ENCODE peak calls at places on chromosomes 13 and 19, in eight cellular contexts. One of them, this sample, is unnamed.

GRCh38 chr19:14476663-14477401 is 1.7 kb upstream of the PTGER1 start:
- DNase-seq in A549: peak; percentile 73
- DNase-seq in esophagus muscularis mucosa: no peak
- DNase-seq in suprapubic skin: no peak
- DNase-seq in H1: no peak
- DNase-seq in ovary: no peak
- DNase-seq in tibial nerve: no peak
- DNase-seq in GM12878: no peak
- DNase-seq in this sample: peak; percentile 67

GRCh38 chr19:58439576-58440554 is at the start of gene ZNF132:
- DNase-seq in A549: peak; percentile 85
- DNase-seq in esophagus muscularis mucosa: peak; percentile 99
- DNase-seq in suprapubic skin: peak; percentile 98
- DNase-seq in H1: peak; percentile 98
- DNase-seq in ovary: peak; percentile 97
- DNase-seq in tibial nerve: peak; percentile 95
- DNase-seq in GM12878: peak; percentile 98
- DNase-seq in this sample: peak; percentile 99

GRCh38 chr19:2529473-2529918 is 53.6 kb downstream of the GADD45B start:
- DNase-seq in A549: peak; percentile 93
- DNase-seq in esophagus muscularis mucosa: no peak
- DNase-seq in suprapubic skin: no peak
- DNase-seq in H1: no peak
- DNase-seq in ovary: no peak
- DNase-seq in tibial nerve: no peak
- DNase-seq in GM12878: no peak
- DNase-seq in this sample: no peak

GRCh38 chr19:50486823-50487515 is 10.3 kb upstream of the GARIN5A start:
- DNase-seq in A549: peak; percentile 92
- DNase-seq in esophagus muscularis mucosa: no peak
- DNase-seq in suprapubic skin: no peak
- DNase-seq in H1: peak; percentile 88
- DNase-seq in ovary: no peak
- DNase-seq in tibial nerve: no peak
- DNase-seq in GM12878: no peak
- DNase-seq in this sample: no peak

GRCh38 chr13:57611956-57612355 is 19.6 kb upstream of the PCDH17 start:
- DNase-seq in A549: no peak
- DNase-seq in esophagus muscularis mucosa: no peak
- DNase-seq in suprapubic skin: no peak
- DNase-seq in H1: no peak
- DNase-seq in ovary: no peak
- DNase-seq in tibial nerve: no peak
- DNase-seq in GM12878: peak; percentile 17
- DNase-seq in this sample: no peak

GRCh38 chr19:33396701-33397535 is 23.4 kb downstream of the CEBPG start:
- DNase-seq in A549: no peak
- DNase-seq in esophagus muscularis mucosa: no peak
- DNase-seq in suprapubic skin: no peak
- DNase-seq in H1: no peak
- DNase-seq in ovary: no peak
- DNase-seq in tibial nerve: no peak
- DNase-seq in GM12878: no peak
- DNase-seq in this sample: peak; percentile 68

GRCh38 chr13:21344662-21345176 is 114.4 kb downstream of the ZDHHC20 start:
- DNase-seq in A549: no peak
- DNase-seq in esophagus muscularis mucosa: no peak
- DNase-seq in suprapubic skin: no peak
- DNase-seq in H1: no peak
- DNase-seq in ovary: no peak
- DNase-seq in tibial nerve: no peak
- DNase-seq in GM12878: no peak
- DNase-seq in this sample: no peak

GRCh38 chr19:5751709-5752108 is 31.3 kb downstream of the CATSPERD start:
- DNase-seq in A549: no peak
- DNase-seq in esophagus muscularis mucosa: no peak
- DNase-seq in suprapubic skin: no peak
- DNase-seq in H1: no peak
- DNase-seq in ovary: no peak
- DNase-seq in tibial nerve: no peak
- DNase-seq in GM12878: no peak
- DNase-seq in this sample: no peak

GRCh38 chr19:11581740-11582139 is 4.3 kb upstream of the ACP5 start:
- DNase-seq in A549: no peak
- DNase-seq in esophagus muscularis mucosa: no peak
- DNase-seq in suprapubic skin: no peak
- DNase-seq in H1: no peak
- DNase-seq in ovary: no peak
- DNase-seq in tibial nerve: no peak
- DNase-seq in GM12878: peak; percentile 96
- DNase-seq in this sample: no peak

GRCh38 chr13:24709186-24709913 is 29.1 kb downstream of the ATP12A start:
- DNase-seq in A549: no peak
- DNase-seq in esophagus muscularis mucosa: no peak
- DNase-seq in suprapubic skin: no peak
- DNase-seq in H1: no peak
- DNase-seq in ovary: no peak
- DNase-seq in tibial nerve: no peak
- DNase-seq in GM12878: no peak
- DNase-seq in this sample: no peak

GRCh38 chr13:30181856-30182651 is 125.3 kb downstream of the KATNAL1 start:
- DNase-seq in A549: no peak
- DNase-seq in esophagus muscularis mucosa: peak; percentile 89
- DNase-seq in suprapubic skin: no peak
- DNase-seq in H1: no peak
- DNase-seq in ovary: no peak
- DNase-seq in tibial nerve: no peak
- DNase-seq in GM12878: no peak
- DNase-seq in this sample: no peak

GRCh38 chr19:33644284-33644836 is 22.6 kb downstream of the CHST8 start:
- DNase-seq in A549: no peak
- DNase-seq in esophagus muscularis mucosa: no peak
- DNase-seq in suprapubic skin: peak; percentile 23
- DNase-seq in H1: no peak
- DNase-seq in ovary: no peak
- DNase-seq in tibial nerve: no peak
- DNase-seq in GM12878: no peak
- DNase-seq in this sample: no peak

GRCh38 chr13:66071018-66071417 is 1159.1 kb downstream of the PCDH9 start:
- DNase-seq in A549: no peak
- DNase-seq in esophagus muscularis mucosa: no peak
- DNase-seq in suprapubic skin: no peak
- DNase-seq in H1: no peak
- DNase-seq in ovary: no peak
- DNase-seq in tibial nerve: no peak
- DNase-seq in GM12878: no peak
- DNase-seq in this sample: no peak

GRCh38 chr13:111472083-111472482 is 151.6 kb downstream of the TEX29 start:
- DNase-seq in A549: no peak
- DNase-seq in esophagus muscularis mucosa: no peak
- DNase-seq in suprapubic skin: peak; percentile 69
- DNase-seq in H1: no peak
- DNase-seq in ovary: no peak
- DNase-seq in tibial nerve: no peak
- DNase-seq in GM12878: no peak
- DNase-seq in this sample: peak; percentile 45

GRCh38 chr13:72458701-72459100 is 268.7 kb downstream of the MZT1 start:
- DNase-seq in A549: no peak
- DNase-seq in esophagus muscularis mucosa: no peak
- DNase-seq in suprapubic skin: no peak
- DNase-seq in H1: no peak
- DNase-seq in ovary: no peak
- DNase-seq in tibial nerve: no peak
- DNase-seq in GM12878: no peak
- DNase-seq in this sample: no peak

GRCh38 chr13:28574617-28575142 is 79.8 kb upstream of the FLT1 start:
- DNase-seq in A549: peak; percentile 86
- DNase-seq in esophagus muscularis mucosa: no peak
- DNase-seq in suprapubic skin: no peak
- DNase-seq in H1: no peak
- DNase-seq in ovary: no peak
- DNase-seq in tibial nerve: no peak
- DNase-seq in GM12878: peak; percentile 25
- DNase-seq in this sample: no peak

GRCh38 chr19:8513687-8514504 is at the start of gene ZNF414:
- DNase-seq in A549: peak; percentile 97
- DNase-seq in esophagus muscularis mucosa: peak; percentile 99
- DNase-seq in suprapubic skin: peak; percentile 99
- DNase-seq in H1: peak; percentile 96
- DNase-seq in ovary: peak; percentile 96
- DNase-seq in tibial nerve: peak; percentile 98
- DNase-seq in GM12878: peak; percentile 60
- DNase-seq in this sample: peak; percentile 98

GRCh38 chr19:8511573-8512101 is 2.3 kb downstream of the ZNF414 start:
- DNase-seq in A549: no peak
- DNase-seq in esophagus muscularis mucosa: no peak
- DNase-seq in suprapubic skin: no peak
- DNase-seq in H1: no peak
- DNase-seq in ovary: no peak
- DNase-seq in tibial nerve: no peak
- DNase-seq in GM12878: no peak
- DNase-seq in this sample: no peak

GRCh38 chr19:8510589-8511115 is 3.3 kb downstream of the ZNF414 start:
- DNase-seq in A549: no peak
- DNase-seq in esophagus muscularis mucosa: no peak
- DNase-seq in suprapubic skin: no peak
- DNase-seq in H1: no peak
- DNase-seq in ovary: no peak
- DNase-seq in tibial nerve: no peak
- DNase-seq in GM12878: no peak
- DNase-seq in this sample: peak; percentile 83

GRCh38 chr19:8512991-8513686 is 828 bp downstream of the ZNF414 start:
- DNase-seq in A549: no peak
- DNase-seq in esophagus muscularis mucosa: no peak
- DNase-seq in suprapubic skin: no peak
- DNase-seq in H1: no peak
- DNase-seq in ovary: no peak
- DNase-seq in tibial nerve: no peak
- DNase-seq in GM12878: no peak
- DNase-seq in this sample: no peak

GRCh38 chr19:8512115-8512967 is 1.6 kb downstream of the ZNF414 start:
- DNase-seq in A549: peak; percentile 72
- DNase-seq in esophagus muscularis mucosa: no peak
- DNase-seq in suprapubic skin: no peak
- DNase-seq in H1: peak; percentile 58
- DNase-seq in ovary: no peak
- DNase-seq in tibial nerve: no peak
- DNase-seq in GM12878: no peak
- DNase-seq in this sample: peak; percentile 72
- TF ChIP-seq EP300 in A549: no peak
- TF ChIP-seq EP300 in esophagus muscularis mucosa: no peak
- TF ChIP-seq EP300 in suprapubic skin: no peak
- TF ChIP-seq EP300 in H1: no peak
- TF ChIP-seq EP300 in ovary: no peak
- TF ChIP-seq EP300 in tibial nerve: no peak
- TF ChIP-seq EP300 in GM12878: no peak
- TF ChIP-seq EP300 in this sample: no peak

GRCh38 chr19:29702161-29702957 is 12.7 kb downstream of the C19orf12 start:
- DNase-seq in A549: no peak
- DNase-seq in esophagus muscularis mucosa: no peak
- DNase-seq in suprapubic skin: no peak
- DNase-seq in H1: no peak
- DNase-seq in ovary: no peak
- DNase-seq in tibial nerve: no peak
- DNase-seq in GM12878: no peak
- DNase-seq in this sample: no peak
- TF ChIP-seq EP300 in A549: no peak
- TF ChIP-seq EP300 in esophagus muscularis mucosa: no peak
- TF ChIP-seq EP300 in suprapubic skin: no peak
- TF ChIP-seq EP300 in H1: no peak
- TF ChIP-seq EP300 in ovary: no peak
- TF ChIP-seq EP300 in tibial nerve: no peak
- TF ChIP-seq EP300 in GM12878: no peak
- TF ChIP-seq EP300 in this sample: no peak

DNA sequence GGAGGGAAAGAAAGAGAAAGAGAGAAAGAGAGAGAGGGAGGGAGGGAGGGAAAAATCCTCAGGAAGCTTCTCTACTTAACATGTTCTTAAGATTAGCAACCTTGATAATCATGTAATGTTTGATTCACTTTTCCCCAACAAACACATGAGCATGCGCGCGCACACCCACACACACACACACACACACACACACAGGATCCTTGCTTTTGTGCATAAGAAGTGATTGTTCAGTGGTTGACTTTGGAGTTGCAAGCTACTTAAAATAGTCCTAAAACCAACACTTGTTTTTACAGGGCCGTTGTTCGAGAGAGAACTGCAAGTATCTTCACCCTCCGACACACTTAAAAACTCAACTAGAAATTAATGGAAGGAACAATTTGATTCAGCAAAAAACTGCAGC is 100.0 kb upstream of the RAP2A start:
- DNase-seq in A549: no peak
- DNase-seq in esophagus muscularis mucosa: no peak
- DNase-seq in suprapubic skin: no peak
- DNase-seq in H1: no peak
- DNase-seq in ovary: no peak
- DNase-seq in tibial nerve: no peak
- DNase-seq in GM12878: no peak
- DNase-seq in this sample: no peak
- TF ChIP-seq EP300 in A549: no peak
- TF ChIP-seq EP300 in esophagus muscularis mucosa: no peak
- TF ChIP-seq EP300 in suprapubic skin: no peak
- TF ChIP-seq EP300 in H1: no peak
- TF ChIP-seq EP300 in ovary: no peak
- TF ChIP-seq EP300 in tibial nerve: no peak
- TF ChIP-seq EP300 in GM12878: no peak
- TF ChIP-seq EP300 in this sample: no peak

GRCh38 chr19:7542556-7543348 is 7.2 kb downstream of the PNPLA6 start:
- DNase-seq in A549: no peak
- DNase-seq in esophagus muscularis mucosa: no peak
- DNase-seq in suprapubic skin: no peak
- DNase-seq in H1: no peak
- DNase-seq in ovary: no peak
- DNase-seq in tibial nerve: no peak
- DNase-seq in GM12878: no peak
- DNase-seq in this sample: no peak

GRCh38 chr19:7547153-7547552 is 11.6 kb downstream of the PNPLA6 start:
- DNase-seq in A549: no peak
- DNase-seq in esophagus muscularis mucosa: no peak
- DNase-seq in suprapubic skin: no peak
- DNase-seq in H1: no peak
- DNase-seq in ovary: no peak
- DNase-seq in tibial nerve: no peak
- DNase-seq in GM12878: no peak
- DNase-seq in this sample: no peak

GRCh38 chr19:7545295-7545694 is 9.8 kb downstream of the PNPLA6 start:
- DNase-seq in A549: no peak
- DNase-seq in esophagus muscularis mucosa: no peak
- DNase-seq in suprapubic skin: no peak
- DNase-seq in H1: no peak
- DNase-seq in ovary: no peak
- DNase-seq in tibial nerve: no peak
- DNase-seq in GM12878: no peak
- DNase-seq in this sample: no peak

GRCh38 chr19:7544626-7545025 is 9.1 kb downstream of the PNPLA6 start:
- DNase-seq in A549: no peak
- DNase-seq in esophagus muscularis mucosa: no peak
- DNase-seq in suprapubic skin: no peak
- DNase-seq in H1: no peak
- DNase-seq in ovary: no peak
- DNase-seq in tibial nerve: no peak
- DNase-seq in GM12878: no peak
- DNase-seq in this sample: peak; percentile 68

GRCh38 chr19:7545904-7546303 is 10.4 kb downstream of the PNPLA6 start:
- DNase-seq in A549: no peak
- DNase-seq in esophagus muscularis mucosa: no peak
- DNase-seq in suprapubic skin: no peak
- DNase-seq in H1: no peak
- DNase-seq in ovary: no peak
- DNase-seq in tibial nerve: no peak
- DNase-seq in GM12878: no peak
- DNase-seq in this sample: no peak
- TF ChIP-seq EP300 in A549: no peak
- TF ChIP-seq EP300 in esophagus muscularis mucosa: no peak
- TF ChIP-seq EP300 in suprapubic skin: no peak
- TF ChIP-seq EP300 in H1: no peak
- TF ChIP-seq EP300 in ovary: no peak
- TF ChIP-seq EP300 in tibial nerve: no peak
- TF ChIP-seq EP300 in GM12878: no peak
- TF ChIP-seq EP300 in this sample: peak; percentile 19

This sample was measured in upper lobe of left lung.